ENCODE peak calls at places on chromosomes 7 and 10, in four cellular contexts. L is HFFc6, K is A549, I is astrocyte of the spinal cord. U is an unnamed sample.

GRCh38 chr7:91565499-91566331 is 301.5 kb downstream of the FZD1 start:
- DNase-seq in L (no peak), K (peak; percentile 36), I (peak; percentile 57), U (no peak)

GRCh38 chr7:22486597-22486996 is 13.4 kb downstream of the STEAP1B start:
- DNase-seq in L (no peak), K (no peak), I (no peak), U (no peak)

GRCh38 chr10:11325817-11326216 is 285.6 kb downstream of the USP6NL start:
- DNase-seq in L (peak; percentile 15), K (no peak), I (peak; percentile 22), U (no peak)

GRCh38 chr7:151586531-151587270 is 67.0 kb upstream of the RHEB start:
- DNase-seq in L (no peak), K (no peak), I (no peak), U (no peak)

GRCh38 chr7:86939197-86939814 is 120.1 kb downstream of the ELAPOR2 start:
- DNase-seq in L (peak; percentile 57), K (peak; percentile 72), I (peak; percentile 72), U (peak; percentile 40)

GRCh38 chr7:19560111-19560883 is 148.5 kb downstream of the POLR1F start:
- DNase-seq in L (peak; percentile 23), K (no peak), I (peak; percentile 92), U (peak; percentile 74)

GRCh38 chr10:85873063-85873462 is 493.5 kb downstream of the GRID1 start:
- DNase-seq in L (no peak), K (no peak), I (no peak), U (no peak)

GRCh38 chr10:16856567-16856966 is 39.3 kb upstream of the RSU1 start:
- DNase-seq in L (no peak), K (no peak), I (peak; percentile 71), U (no peak)

GRCh38 chr10:3398825-3399646 is 226.5 kb upstream of the PITRM1 start:
- DNase-seq in L (no peak), K (no peak), I (no peak), U (peak; percentile 79)

GRCh38 chr7:13770305-13770704 is 219.2 kb downstream of the ETV1 start:
- DNase-seq in L (no peak), K (no peak), I (no peak), U (no peak)

GRCh38 chr7:142053988-142054387 is 57.5 kb upstream of the MGAM2 start:
- DNase-seq in L (no peak), K (no peak), I (peak; percentile 58), U (no peak)

GRCh38 chr10:37700886-37701780 is 156.3 kb downstream of the ZNF248 start:
- DNase-seq in L (no peak), K (no peak), I (no peak), U (no peak)

GRCh38 chr10:31838709-31839108 is 89.9 kb downstream of the ARHGAP12 start:
- DNase-seq in L (no peak), K (no peak), I (no peak), U (no peak)

GRCh38 chr7:2937701-2938513 is 93.8 kb upstream of the GNA12 start:
- DNase-seq in L (no peak), K (no peak), I (no peak), U (no peak)

GRCh38 chr7:115127399-115128021 is 205.6 kb downstream of the MDFIC start:
- DNase-seq in L (no peak), K (no peak), I (no peak), U (no peak)

GRCh38 chr7:99109108-99110051 is 34.5 kb downstream of the SMURF1 start:
- DNase-seq in L (peak; percentile 31), K (no peak), I (no peak), U (peak; percentile 71)

GRCh38 chr7:9557853-9558252 is 1124.4 kb downstream of the NXPH1 start:
- DNase-seq in L (no peak), K (no peak), I (no peak), U (no peak)

GRCh38 chr7:1675036-1675671 is 5.1 kb downstream of the ELFN1 start:
- DNase-seq in L (no peak), K (no peak), I (no peak), U (no peak)

GRCh38 chr10:68082815-68083395 is 7.8 kb upstream of the HERC4 start:
- DNase-seq in L (peak; percentile 66), K (peak; percentile 61), I (peak; percentile 63), U (peak; percentile 17)

GRCh38 chr7:867406-868188 is 8.8 kb upstream of the GET4 start:
- DNase-seq in L (peak; percentile 84), K (peak; percentile 44), I (peak; percentile 69), U (no peak)

U was measured in COLO829.